ENCODE peak calls at places on chromosomes 5 and 9, in nine cellular contexts. A is IMR-90, Q is lower lobe of right lung, K is GM23248, O is pancreas, R is testis, S is GM23338, C is psoas muscle, E is tibial artery. I is an unnamed sample. For H3K4me1, the result is how much of the 10 kb centered on the place peaks cover.

GRCh38 chr5:33806736-33807442 is 84.9 kb downstream of the ADAMTS12 start:
- DNase-seq in A (peak), Q (no peak), K (peak), O (no peak), R (no peak), S (no peak), C (no peak), E (no peak), I (no peak)

GRCh38 chr9:104992696-104993095 is 64.7 kb upstream of the ABCA1 start:
- DNase-seq in A (peak), Q (no peak), K (peak), O (no peak), R (no peak), S (peak), C (no peak), E (no peak), I (no peak)

GRCh38 chr9:30677256-30677655 is 1707.2 kb upstream of the ACO1 start:
- DNase-seq in A (no peak), Q (no peak), K (no peak), O (no peak), R (no peak), S (no peak), C (no peak), E (no peak), I (no peak)

GRCh38 chr5:143201589-143201988 is 201.9 kb downstream of the NR3C1 start:
- DNase-seq in A (peak), Q (no peak), K (peak), O (no peak), R (no peak), S (no peak), C (no peak), E (no peak), I (no peak)

GRCh38 chr9:99057665-99058625 is 47.0 kb upstream of the TGFBR1 start:
- DNase-seq in A (peak), Q (no peak), K (peak), O (no peak), R (peak), S (no peak), C (no peak), E (peak), I (no peak)

GRCh38 chr9:97041898-97042297 is 3.0 kb upstream of the CTSV start:
- DNase-seq in A (no peak), Q (no peak), K (no peak), O (no peak), R (no peak), S (no peak), C (no peak), E (no peak), I (no peak)

GRCh38 chr5:154945695-154946301 is 4.9 kb downstream of the MRPL22 start:
- DNase-seq in A (peak), Q (no peak), K (peak), O (no peak), R (no peak), S (peak), C (no peak), E (no peak), I (no peak)

GRCh38 chr9:129237195-129237611 is 59.1 kb upstream of the IER5L start:
- DNase-seq in A (peak), Q (peak), K (peak), O (no peak), R (no peak), S (peak), C (peak), E (no peak), I (no peak)

GRCh38 chr5:175129121-175129520 is 314.9 kb downstream of the DRD1 start:
- DNase-seq in A (no peak), Q (no peak), K (no peak), O (no peak), R (no peak), S (no peak), C (no peak), E (no peak), I (no peak)

GRCh38 chr5:55062039-55062779 is 38.2 kb downstream of the GZMK start:
- DNase-seq in A (no peak), Q (no peak), K (no peak), O (no peak), R (no peak), S (no peak), C (no peak), E (no peak), I (no peak)

GRCh38 chr5:36438765-36439501 is 137.2 kb upstream of the RANBP3L start:
- DNase-seq in A (no peak), Q (no peak), K (no peak), O (no peak), R (no peak), S (no peak), C (no peak), E (no peak), I (no peak)

GRCh38 chr5:19519448-19519847 is 468.6 kb downstream of the CDH18 start:
- DNase-seq in A (no peak), Q (no peak), K (no peak), O (no peak), R (no peak), S (no peak), C (no peak), E (no peak), I (no peak)

GRCh38 chr5:56550227-56550626 is 265.1 kb upstream of the MAP3K1 start:
- DNase-seq in A (no peak), Q (no peak), K (no peak), O (no peak), R (no peak), S (no peak), C (no peak), E (peak), I (no peak)

GRCh38 chr5:157038568-157039187 is 20.2 kb downstream of the HAVCR1 start:
- DNase-seq in A (no peak), Q (no peak), K (no peak), O (no peak), R (no peak), S (no peak), C (no peak), E (no peak), I (no peak)

GRCh38 chr5:17802256-17802655 is 168.0 kb downstream of the TAF11L14 start:
- DNase-seq in A (no peak), Q (no peak), K (no peak), O (no peak), R (no peak), S (peak), C (no peak), E (no peak), I (no peak)

GRCh38 chr5:81786509-81786908 is 35.6 kb upstream of the SSBP2 start:
- DNase-seq in A (no peak), Q (no peak), K (no peak), O (no peak), R (no peak), S (no peak), C (no peak), E (no peak), I (no peak)

GRCh38 chr5:81788271-81788670 is 37.4 kb upstream of the SSBP2 start:
- DNase-seq in A (no peak), Q (no peak), K (no peak), O (no peak), R (no peak), S (no peak), C (no peak), E (no peak), I (no peak)

GRCh38 chr5:81789033-81789432 is 38.1 kb upstream of the SSBP2 start:
- DNase-seq in A (peak), Q (no peak), K (peak), O (no peak), R (no peak), S (no peak), C (no peak), E (no peak), I (no peak)

GRCh38 chr5:81785311-81785710 is 34.4 kb upstream of the SSBP2 start:
- DNase-seq in A (no peak), Q (no peak), K (no peak), O (no peak), R (no peak), S (no peak), C (no peak), E (no peak), I (no peak)

DNA sequence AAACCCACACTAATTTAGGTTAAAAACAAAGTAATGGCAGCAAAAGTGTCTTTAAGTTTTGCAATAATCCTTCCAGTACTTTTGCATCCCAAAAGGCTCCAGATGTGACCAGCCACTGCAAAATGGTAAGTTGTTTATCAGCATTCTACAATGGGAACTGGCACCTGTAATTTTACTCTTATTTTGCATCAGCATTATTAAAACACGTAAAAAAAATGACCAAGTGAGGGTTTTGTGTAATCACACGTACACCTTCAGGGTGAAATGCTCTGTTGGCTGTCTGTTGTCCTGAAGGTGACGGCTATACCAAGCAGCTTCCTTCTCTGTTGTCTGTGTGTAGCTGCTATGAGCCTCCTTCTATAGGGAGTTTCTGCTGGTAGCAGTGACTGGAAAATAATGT is 36.9 kb upstream of the SSBP2 start:
- DNase-seq in A (peak), Q (no peak), K (peak), O (no peak), R (peak), S (peak), C (no peak), E (peak), I (no peak)
- H3K4me3 ChIP-seq in A (no peak), Q (no peak), K (peak), O (no peak), R (no peak), S (peak), C (peak), E (no peak), I (peak)

GRCh38 chr5:93304391-93304790 is 276.6 kb downstream of the NR2F1-AS1 start:
- DNase-seq in A (no peak), Q (no peak), K (no peak), O (no peak), R (no peak), S (no peak), C (no peak), E (no peak), I (no peak)
- H3K4me1 ChIP-seq in A (under half), Q (under half), K (under half), O (under half), R (under half), S (under half), C (under half), E (under half), I (under half)

GRCh38 chr5:44242791-44243190 is 146.4 kb downstream of the FGF10 start:
- DNase-seq in A (no peak), Q (no peak), K (no peak), O (no peak), R (no peak), S (no peak), C (no peak), E (no peak), I (no peak)
- H3K4me3 ChIP-seq in A (no peak), Q (no peak), K (no peak), O (no peak), R (no peak), S (no peak), C (no peak), E (no peak), I (no peak)

GRCh38 chr9:72444436-72444835 is 77.0 kb upstream of the TMC1 start:
- DNase-seq in A (no peak), Q (no peak), K (no peak), O (no peak), R (no peak), S (no peak), C (no peak), E (no peak), I (no peak)
- H3K4me1 ChIP-seq in A (under half), Q (under half), K (under half), O (under half), R (under half), S (under half), C (under half), E (under half), I (under half)

GRCh38 chr5:75046366-75047142 is 5.8 kb downstream of the GCNT4 start:
- DNase-seq in A (no peak), Q (no peak), K (no peak), O (no peak), R (no peak), S (no peak), C (no peak), E (no peak), I (no peak)
- H3K4me3 ChIP-seq in A (no peak), Q (no peak), K (no peak), O (no peak), R (no peak), S (no peak), C (no peak), E (no peak), I (no peak)

GRCh38 chr9:127716412-127716811 is 533 bp downstream of the TTC16 start:
- DNase-seq in A (no peak), Q (no peak), K (no peak), O (no peak), R (no peak), S (no peak), C (no peak), E (no peak), I (no peak)

GRCh38 chr9:127714916-127715442 is 484 bp downstream of the PTRH1 start:
- DNase-seq in A (no peak), Q (no peak), K (peak), O (peak), R (no peak), S (peak), C (peak), E (no peak), I (peak)

GRCh38 chr9:127720031-127720864 is 4.4 kb downstream of the TTC16 start:
- DNase-seq in A (no peak), Q (no peak), K (no peak), O (no peak), R (no peak), S (no peak), C (no peak), E (no peak), I (no peak)

GRCh38 chr9:127715443-127716337 is at the start of the genes PTRH1 and TTC16:
- DNase-seq in A (peak), Q (peak), K (peak), O (peak), R (peak), S (peak), C (peak), E (peak), I (peak)

GRCh38 chr9:127717766-127718165 is 1.9 kb downstream of the TTC16 start:
- DNase-seq in A (no peak), Q (no peak), K (no peak), O (no peak), R (no peak), S (no peak), C (no peak), E (no peak), I (no peak)
- H3K4me1 ChIP-seq in A (under half), Q (under half), K (under half), O (under half), R (under half), S (under half), C (under half), E (under half), I (under half)

GRCh38 chr9:137216188-137216965 is 5.7 kb downstream of the RNF208 start:
- DNase-seq in A (no peak), Q (no peak), K (peak), O (no peak), R (peak), S (no peak), C (no peak), E (no peak), I (no peak)
- H3K4me3 ChIP-seq in A (no peak), Q (no peak), K (no peak), O (no peak), R (no peak), S (no peak), C (no peak), E (no peak), I (no peak)